ENCODE peak calls at places on chromosomes 1 and 21, in six cellular contexts. Z is endodermal cell, A is right lobe of liver, D is heart right ventricle, I is body of pancreas, G is left lung. J is an unnamed sample.

GRCh38 chr1:236020359-236021000 is 44.4 kb downstream of the NID1 start:
- DNase-seq in Z (no peak), A (no peak), D (no peak), I (no peak), G (no peak), J (no peak)

GRCh38 chr1:178498896-178499675 is 2.3 kb upstream of the CLEC20A start:
- DNase-seq in Z (peak; percentile 71), A (no peak), D (no peak), I (no peak), G (no peak), J (no peak)

GRCh38 chr21:28540514-28540913 is 452.2 kb downstream of the LTN1 start:
- DNase-seq in Z (no peak), A (no peak), D (no peak), I (no peak), G (no peak), J (no peak)

GRCh38 chr1:89203166-89203565 is 4.4 kb upstream of the GBP4 start:
- DNase-seq in Z (no peak), A (no peak), D (no peak), I (no peak), G (no peak), J (no peak)

GRCh38 chr1:119987112-119987511 is 82.3 kb downstream of the NOTCH2 start:
- DNase-seq in Z (no peak), A (no peak), D (no peak), I (no peak), G (no peak), J (no peak)

GRCh38 chr1:180953791-180954721 is 41.4 kb downstream of the KIAA1614 start:
- DNase-seq in Z (no peak), A (peak; percentile 73), D (peak; percentile 78), I (peak; percentile 83), G (peak; percentile 93), J (no peak)

GRCh38 chr1:67760030-67760821 is 73.0 kb downstream of the GNG12 start:
- DNase-seq in Z (peak; percentile 86), A (peak; percentile 90), D (peak; percentile 26), I (peak; percentile 79), G (no peak), J (no peak)

GRCh38 chr1:87684194-87684593 is 355.5 kb downstream of the LMO4 start:
- DNase-seq in Z (no peak), A (no peak), D (no peak), I (peak; percentile 7), G (peak; percentile 65), J (no peak)

GRCh38 chr1:212614398-212615091 is 6.0 kb downstream of the ATF3 start:
- DNase-seq in Z (no peak), A (no peak), D (no peak), I (no peak), G (no peak), J (no peak)

GRCh38 chr1:5999711-6000443 is 7.7 kb upstream of the NPHP4 start:
- DNase-seq in Z (no peak), A (no peak), D (no peak), I (peak; percentile 3), G (peak; percentile 73), J (no peak)

GRCh38 chr1:116987256-116987555 is 14.4 kb upstream of the CD101 start:
- DNase-seq in Z (no peak), A (no peak), D (no peak), I (peak; percentile 60), G (peak; percentile 84), J (no peak)

GRCh38 chr21:27371688-27372331 is 404.9 kb upstream of the ADAMTS5 start:
- DNase-seq in Z (no peak), A (no peak), D (no peak), I (no peak), G (no peak), J (no peak)

GRCh38 chr21:43603641-43604504 is 55.4 kb downstream of the HSF2BP start:
- DNase-seq in Z (no peak), A (no peak), D (no peak), I (no peak), G (no peak), J (no peak)

GRCh38 chr1:1703796-1704195 is 11.2 kb upstream of the SLC35E2B start:
- DNase-seq in Z (no peak), A (no peak), D (no peak), I (no peak), G (peak; percentile 59), J (no peak)

GRCh38 chr1:64242895-64243756 is 39.7 kb downstream of the UBE2U start:
- DNase-seq in Z (no peak), A (no peak), D (no peak), I (no peak), G (no peak), J (no peak)

GRCh38 chr1:209552406-209553264 is 30.9 kb upstream of the CAMK1G start:
- DNase-seq in Z (no peak), A (no peak), D (no peak), I (no peak), G (no peak), J (no peak)

GRCh38 chr1:46041974-46042373 is 90.5 kb downstream of the PIK3R3 start:
- DNase-seq in Z (no peak), A (no peak), D (no peak), I (peak; percentile 28), G (no peak), J (no peak)

GRCh38 chr21:46617267-46618051 is 12.6 kb upstream of the S100B start:
- DNase-seq in Z (no peak), A (no peak), D (no peak), I (no peak), G (no peak), J (no peak)

GRCh38 chr1:182614796-182615451 is 10.7 kb upstream of the RGS16 start:
- DNase-seq in Z (peak; percentile 86), A (peak; percentile 81), D (peak; percentile 83), I (peak; percentile 64), G (peak; percentile 91), J (peak; percentile 58)

GRCh38 chr1:31980835-31981782 is 32.6 kb upstream of the KHDRBS1 start:
- DNase-seq in Z (no peak), A (no peak), D (no peak), I (no peak), G (no peak), J (no peak)

GRCh38 chr1:166597516-166597915 is 241.8 kb upstream of the POGK start:
- DNase-seq in Z (no peak), A (no peak), D (no peak), I (no peak), G (no peak), J (no peak)

GRCh38 chr1:53183277-53183990 is 13.2 kb upstream of the CPT2 start:
- DNase-seq in Z (no peak), A (peak; percentile 94), D (no peak), I (peak; percentile 71), G (no peak), J (no peak)

GRCh38 chr1:5847013-5847654 is 145.1 kb downstream of the NPHP4 start:
- DNase-seq in Z (peak; percentile 89), A (no peak), D (no peak), I (no peak), G (peak; percentile 58), J (no peak)

GRCh38 chr1:9827558-9828185 is 3.9 kb upstream of the CLSTN1 start:
- DNase-seq in Z (peak; percentile 78), A (no peak), D (no peak), I (no peak), G (no peak), J (no peak)

GRCh38 chr1:110068646-110069301 is 1.7 kb downstream of the ALX3 start:
- DNase-seq in Z (peak; percentile 75), A (no peak), D (no peak), I (no peak), G (no peak), J (no peak)

DNA sequence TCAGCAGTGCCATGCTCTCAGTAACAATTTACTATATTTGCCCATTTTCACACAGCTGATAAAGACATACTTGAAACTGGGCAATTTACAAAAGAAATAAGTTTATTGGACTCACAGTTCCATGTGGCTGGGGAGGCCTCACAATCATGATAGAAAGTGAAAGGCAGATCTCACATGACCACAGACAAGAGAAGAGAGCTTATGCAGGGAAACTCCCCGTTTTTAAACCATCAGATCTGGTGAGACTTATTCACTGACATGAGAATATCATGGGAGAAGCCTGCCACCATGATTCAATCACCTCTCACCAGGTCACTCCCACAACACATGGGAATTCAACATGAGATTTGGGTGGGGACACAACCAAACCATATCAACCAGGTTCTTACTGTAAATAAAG is 112.1 kb upstream of the C1orf87 start:
- DNase-seq in Z (no peak), A (no peak), D (no peak), I (no peak), G (no peak), J (no peak)
- H3K9me3 ChIP-seq in Z (peaks cover 18% of the 10 kb centered on the region), A (no peaks in the 10 kb centered on the region), D (peaks cover 37% of the 10 kb centered on the region), I (no peaks in the 10 kb centered on the region), G (peaks cover 49% of the 10 kb centered on the region), J (peaks cover 6% of the 10 kb centered on the region)

GRCh38 chr1:184900507-184900906 is 73.8 kb downstream of the NIBAN1 start:
- DNase-seq in Z (no peak), A (no peak), D (no peak), I (no peak), G (no peak), J (no peak)
- H3K27ac ChIP-seq in Z (no peak overlapping the region), A (no peak overlapping the region), D (peak overlapping the region; percentile 52), I (peak overlapping the region; percentile 45), G (no peak overlapping the region), J (peak overlapping the region; percentile 57)

DNA sequence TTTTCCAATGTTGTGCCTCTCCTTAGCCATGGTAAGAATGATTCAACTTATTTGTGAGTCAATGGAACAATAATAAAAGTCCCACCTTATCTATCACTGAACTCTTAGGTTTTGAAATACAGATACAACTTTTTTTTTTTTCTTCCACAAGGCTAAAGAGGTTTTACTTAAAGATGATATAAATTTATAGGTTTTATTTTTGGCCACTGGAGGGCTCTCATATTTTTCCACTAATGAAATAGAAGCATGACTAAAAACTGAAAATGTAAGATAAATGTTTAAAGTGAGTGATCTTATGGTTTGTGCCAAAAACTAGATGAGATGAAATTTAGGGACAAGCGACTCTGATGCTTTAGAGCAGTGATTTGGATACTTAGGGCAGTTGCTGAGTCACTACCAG is 499.0 kb downstream of the NUF2 start:
- DNase-seq in Z (no peak), A (no peak), D (no peak), I (no peak), G (no peak), J (no peak)
- TF ChIP-seq CTCF in Z (peak; percentile 34), A (peak; percentile 19), D (peak; percentile 27), I (peak; percentile 10), G (peak; percentile 15), J (no peak)

GRCh38 chr1:228245111-228245510 is 37.3 kb downstream of the OBSCN start:
- DNase-seq in Z (no peak), A (no peak), D (no peak), I (no peak), G (no peak), J (no peak)
- H3K9me3 ChIP-seq in Z (peaks cover 68% of the 10 kb centered on the region), A (no peaks in the 10 kb centered on the region), D (peaks cover 37% of the 10 kb centered on the region), I (no peaks in the 10 kb centered on the region), G (peaks cover 67% of the 10 kb centered on the region), J (peaks cover 28% of the 10 kb centered on the region)

GRCh38 chr1:36966242-36966641 is 68.1 kb downstream of the GRIK3 start:
- DNase-seq in Z (peak; percentile 91), A (no peak), D (peak; percentile 21), I (peak; percentile 19), G (no peak), J (no peak)
- H3K27ac ChIP-seq in Z (no peak overlapping the region), A (no peak overlapping the region), D (no peak overlapping the region), I (no peak overlapping the region), G (no peak overlapping the region), J (no peak overlapping the region)

GRCh38 chr1:42947137-42947536 is 11.5 kb downstream of the SLC2A1 start:
- DNase-seq in Z (no peak), A (no peak), D (no peak), I (no peak), G (no peak), J (no peak)
- TF ChIP-seq CTCF in Z (no peak), A (no peak), D (no peak), I (no peak), G (no peak), J (no peak)